ENCODE peak calls at places on chromosome 19, in seven cellular contexts. M is stomach, N is H9, C is psoas muscle, P is ascending aorta, L is AG04450, W is dorsolateral prefrontal cortex. E is an unnamed sample.

GRCh38 chr19:34844254-34844653 is 71.2 kb upstream of the ZNF599 start:
- DNase-seq in M (peak), N (no peak), C (no peak), P (no peak), L (no peak), W (no peak), E (no peak)

GRCh38 chr19:18086590-18087138 is at the start of gene IL12RB1:
- DNase-seq in M (peak), N (no peak), C (no peak), P (no peak), L (no peak), W (no peak), E (no peak)

GRCh38 chr19:17333611-17334413 is 843 bp downstream of the ANO8 start:
- DNase-seq in M (peak), N (peak), C (no peak), P (no peak), L (peak), W (no peak), E (no peak)

GRCh38 chr19:43776285-43776684 is 4.5 kb downstream of the KCNN4 start:
- DNase-seq in M (no peak), N (no peak), C (no peak), P (no peak), L (no peak), W (no peak), E (no peak)

GRCh38 chr19:10069046-10069445 is 17.1 kb upstream of the SHFL start:
- DNase-seq in M (no peak), N (no peak), C (no peak), P (no peak), L (no peak), W (no peak), E (no peak)

GRCh38 chr19:10007811-10008211 is 2.5 kb downstream of the COL5A3 start:
- DNase-seq in M (no peak), N (no peak), C (peak), P (no peak), L (no peak), W (no peak), E (no peak)

GRCh38 chr19:1745589-1746031 is 7.7 kb upstream of the ONECUT3 start:
- DNase-seq in M (no peak), N (no peak), C (no peak), P (no peak), L (no peak), W (no peak), E (no peak)

GRCh38 chr19:18046066-18046718 is 38.2 kb downstream of the ARRDC2 start:
- DNase-seq in M (peak), N (no peak), C (peak), P (no peak), L (no peak), W (no peak), E (peak)

GRCh38 chr19:13428352-13428751 is 77.9 kb downstream of the CACNA1A start:
- DNase-seq in M (no peak), N (peak), C (no peak), P (no peak), L (peak), W (no peak), E (no peak)

GRCh38 chr19:48121909-48122371 is 11.3 kb upstream of the PLA2G4C start:
- DNase-seq in M (no peak), N (no peak), C (no peak), P (no peak), L (no peak), W (no peak), E (no peak)

GRCh38 chr19:22523940-22524339 is 101.8 kb upstream of the ZNF98 start:
- DNase-seq in M (no peak), N (no peak), C (no peak), P (no peak), L (no peak), W (no peak), E (no peak)

GRCh38 chr19:56667311-56667870 is 4.2 kb downstream of the ZNF835 start:
- DNase-seq in M (no peak), N (no peak), C (no peak), P (no peak), L (no peak), W (no peak), E (no peak)

GRCh38 chr19:28465317-28466086 is 747.4 kb downstream of the UQCRFS1 start:
- DNase-seq in M (no peak), N (no peak), C (no peak), P (no peak), L (no peak), W (no peak), E (no peak)

GRCh38 chr19:50568321-50569022 is at the start of gene LRRC4B:
- DNase-seq in M (no peak), N (peak), C (no peak), P (no peak), L (no peak), W (peak), E (peak)

GRCh38 chr19:13623686-13624405 is 117.6 kb upstream of the CACNA1A start:
- DNase-seq in M (no peak), N (no peak), C (no peak), P (no peak), L (no peak), W (no peak), E (peak)

GRCh38 chr19:19471682-19472081 is 43.7 kb downstream of the TSSK6 start:
- DNase-seq in M (no peak), N (no peak), C (no peak), P (no peak), L (no peak), W (no peak), E (no peak)

GRCh38 chr19:55486971-55487883 is 1.0 kb upstream of the SSC5D start:
- DNase-seq in M (no peak), N (no peak), C (peak), P (peak), L (peak), W (no peak), E (no peak)

GRCh38 chr19:1446713-1447564 is 3.0 kb upstream of the APC2 start:
- DNase-seq in M (no peak), N (peak), C (no peak), P (no peak), L (no peak), W (no peak), E (no peak)

GRCh38 chr19:10118960-10119359 is 739 bp downstream of the EIF3G start:
- DNase-seq in M (no peak), N (no peak), C (no peak), P (no peak), L (no peak), W (no peak), E (no peak)

GRCh38 chr19:3554254-3555083 is 2.9 kb downstream of the MFSD12 start:
- DNase-seq in M (no peak), N (no peak), C (no peak), P (no peak), L (no peak), W (no peak), E (no peak)

GRCh38 chr19:7917292-7918061 is 2.7 kb upstream of the SNAPC2 start:
- DNase-seq in M (peak), N (peak), C (no peak), P (no peak), L (no peak), W (peak), E (no peak)

GRCh38 chr19:17337675-17338439 is 504 bp downstream of the GTPBP3 start:
- DNase-seq in M (no peak), N (no peak), C (no peak), P (no peak), L (no peak), W (no peak), E (no peak)

GRCh38 chr19:993831-994393 is 6.3 kb upstream of the GRIN3B start:
- DNase-seq in M (no peak), N (no peak), C (no peak), P (no peak), L (no peak), W (no peak), E (no peak)

GRCh38 chr19:3670796-3671679 is 29.2 kb downstream of the PIP5K1C start:
- DNase-seq in M (peak), N (no peak), C (peak), P (peak), L (peak), W (no peak), E (no peak)

GRCh38 chr19:459724-460511 is 915 bp downstream of the SHC2 start:
- DNase-seq in M (peak), N (peak), C (peak), P (no peak), L (no peak), W (peak), E (peak)

GRCh38 chr19:8004723-8005513 is 523 bp downstream of the ELAVL1 start:
- DNase-seq in M (no peak), N (no peak), C (no peak), P (no peak), L (no peak), W (no peak), E (no peak)

GRCh38 chr19:18294467-18294864 is 13.0 kb upstream of the JUND start:
- DNase-seq in M (peak), N (peak), C (peak), P (peak), L (no peak), W (peak), E (peak)

GRCh38 chr19:2166741-2167738 is 3.3 kb downstream of the DOT1L start:
- DNase-seq in M (peak), N (peak), C (peak), P (peak), L (no peak), W (peak), E (no peak)

GRCh38 chr19:36041831-36042230 is 9.2 kb upstream of the CLIP3 start:
- DNase-seq in M (no peak), N (no peak), C (no peak), P (no peak), L (peak), W (no peak), E (no peak)

GRCh38 chr19:43778651-43779050 is 2.1 kb downstream of the KCNN4 start:
- DNase-seq in M (no peak), N (no peak), C (no peak), P (no peak), L (no peak), W (no peak), E (no peak)

DNA sequence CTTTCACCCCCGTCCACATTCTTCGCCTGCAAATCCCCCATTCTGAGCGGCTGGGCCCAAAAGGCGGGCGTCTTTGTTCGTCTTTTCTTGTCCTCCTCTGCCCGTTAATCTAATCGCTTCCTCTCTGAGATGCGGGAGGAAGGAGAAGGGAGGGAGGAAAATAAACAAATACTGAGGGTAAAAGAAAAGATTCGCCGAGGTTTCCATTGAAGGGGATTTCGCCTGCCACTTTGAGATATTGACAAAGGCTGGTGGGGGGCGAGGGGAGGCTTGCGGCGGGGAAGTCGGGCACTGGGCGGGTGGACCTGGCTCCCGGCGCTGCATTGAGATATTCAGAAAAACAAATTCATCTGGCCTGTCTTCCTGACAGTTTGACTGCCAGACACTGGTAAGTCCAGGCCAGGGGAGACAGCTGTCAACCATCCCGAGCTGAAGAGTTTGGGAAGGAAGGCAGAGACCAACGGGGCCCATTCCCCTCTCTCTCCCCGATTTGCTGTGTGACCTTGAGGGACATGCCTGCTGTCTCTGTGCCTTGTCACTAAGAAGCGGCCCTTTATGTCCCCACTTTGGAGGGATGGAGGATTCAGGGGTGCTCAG is 37.7 kb downstream of the ZNRF4 start:
- DNase-seq in M (no peak), N (no peak), C (no peak), P (no peak), L (no peak), W (no peak), E (no peak)
- H3K27ac ChIP-seq in M (no peak), N (no peak), C (no peak), P (no peak), L (no peak), W (no peak), E (no peak)

GRCh38 chr19:45767410-45767880 is 1.6 kb downstream of the SIX5 start:
- DNase-seq in M (peak), N (peak), C (peak), P (no peak), L (peak), W (no peak), E (no peak)
- H3K27ac ChIP-seq in M (peak), N (no peak), C (peak), P (peak), L (peak), W (peak), E (peak)

DNA sequence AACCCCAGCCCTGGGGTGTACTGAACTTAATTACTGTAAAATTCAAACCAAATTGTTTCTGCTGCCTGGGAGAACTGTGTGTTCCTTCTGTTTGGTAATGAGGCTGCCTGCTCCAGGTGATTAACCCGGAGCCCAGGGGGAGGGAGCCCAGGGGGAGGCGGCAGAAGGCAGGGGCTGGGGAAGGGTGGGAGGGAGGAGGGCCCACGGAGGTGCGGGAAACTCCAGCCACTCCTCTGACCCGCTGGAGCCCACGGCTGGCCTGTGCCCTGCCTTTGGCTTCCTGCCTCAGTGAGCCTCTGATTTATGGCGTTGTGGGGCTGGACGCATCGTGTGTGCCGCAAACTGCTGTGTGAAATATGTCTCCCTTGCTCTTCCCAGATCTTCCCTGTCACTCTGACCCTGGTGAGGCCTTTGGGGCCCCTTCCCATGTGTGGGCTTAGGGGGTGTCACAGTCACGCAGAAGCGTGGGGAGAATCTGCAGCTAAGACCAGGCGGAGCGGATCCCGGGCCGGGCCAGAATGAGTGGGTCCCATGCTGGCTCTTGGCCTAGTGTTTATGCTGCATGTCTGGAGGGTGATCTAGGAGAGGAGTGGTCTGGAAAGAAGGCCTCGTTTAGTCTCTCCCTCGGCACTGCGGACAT is 122.8 kb downstream of the KDM4B start:
- DNase-seq in M (no peak), N (no peak), C (peak), P (no peak), L (no peak), W (no peak), E (no peak)
- H3K27ac ChIP-seq in M (peak), N (no peak), C (peak), P (peak), L (no peak), W (peak), E (no peak)

DNA sequence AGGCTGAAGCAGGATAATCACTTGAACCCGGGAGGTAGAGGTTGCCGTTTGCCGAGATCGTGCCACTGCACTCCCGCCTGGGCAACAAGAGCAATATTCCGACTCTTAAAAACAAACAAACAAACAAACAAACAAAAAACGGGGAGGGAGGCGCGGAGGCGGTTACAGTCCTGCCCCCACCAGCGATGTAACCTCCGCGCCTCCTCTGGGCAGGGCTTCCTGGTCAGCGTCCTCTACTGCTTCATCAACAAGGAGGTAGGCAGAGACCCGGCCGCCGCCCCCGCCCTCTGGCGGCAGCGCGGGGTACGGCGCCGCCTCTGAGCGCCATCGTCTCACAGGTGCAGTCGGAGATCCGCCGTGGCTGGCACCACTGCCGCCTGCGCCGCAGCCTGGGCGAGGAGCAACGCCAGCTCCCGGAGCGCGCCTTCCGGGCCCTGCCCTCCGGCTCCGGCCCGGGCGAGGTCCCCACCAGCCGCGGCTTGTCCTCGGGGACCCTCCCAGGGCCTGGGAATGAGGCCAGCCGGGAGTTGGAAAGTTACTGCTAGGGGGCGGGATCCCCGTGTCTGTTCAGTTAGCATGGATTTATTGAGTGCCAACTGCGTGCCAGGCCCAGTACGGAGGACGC is 10.2 kb downstream of the SNRPD2 start:
- DNase-seq in M (peak), N (peak), C (peak), P (peak), L (no peak), W (peak), E (peak)
- H3K27ac ChIP-seq in M (peak), N (no peak), C (peak), P (peak), L (no peak), W (peak), E (peak)

DNA sequence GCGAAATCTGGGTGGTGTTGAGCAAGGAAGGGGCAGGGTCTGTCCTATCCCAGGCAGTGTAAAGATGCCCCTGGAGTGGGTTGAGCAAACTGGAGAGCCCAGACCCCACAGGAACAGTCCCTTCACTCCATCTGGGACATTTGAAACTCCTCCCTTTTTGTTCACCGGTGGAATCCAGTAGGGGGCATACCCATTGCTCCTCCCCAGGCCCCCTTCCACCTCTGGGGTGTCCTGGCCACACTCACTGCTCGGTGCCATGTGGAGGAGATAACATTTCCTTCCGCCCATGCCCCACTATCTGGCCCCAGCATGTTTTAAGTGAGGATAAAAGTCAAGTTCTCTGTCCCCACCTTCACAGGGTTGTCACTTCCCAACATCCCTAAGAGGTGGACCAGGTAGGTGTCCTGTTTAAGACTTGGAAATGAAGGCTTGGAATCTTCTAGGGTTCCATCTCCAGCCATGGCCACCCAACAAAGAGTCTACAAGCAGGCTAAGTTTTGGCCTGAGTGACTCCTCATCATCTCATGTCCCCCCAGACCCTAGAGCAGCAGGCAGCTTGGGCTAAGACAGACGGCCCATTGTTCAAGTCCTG is 9.2 kb downstream of the ZNF526 start:
- DNase-seq in M (no peak), N (no peak), C (no peak), P (no peak), L (no peak), W (no peak), E (no peak)
- H3K27ac ChIP-seq in M (no peak), N (no peak), C (no peak), P (no peak), L (peak), W (no peak), E (no peak)

DNA sequence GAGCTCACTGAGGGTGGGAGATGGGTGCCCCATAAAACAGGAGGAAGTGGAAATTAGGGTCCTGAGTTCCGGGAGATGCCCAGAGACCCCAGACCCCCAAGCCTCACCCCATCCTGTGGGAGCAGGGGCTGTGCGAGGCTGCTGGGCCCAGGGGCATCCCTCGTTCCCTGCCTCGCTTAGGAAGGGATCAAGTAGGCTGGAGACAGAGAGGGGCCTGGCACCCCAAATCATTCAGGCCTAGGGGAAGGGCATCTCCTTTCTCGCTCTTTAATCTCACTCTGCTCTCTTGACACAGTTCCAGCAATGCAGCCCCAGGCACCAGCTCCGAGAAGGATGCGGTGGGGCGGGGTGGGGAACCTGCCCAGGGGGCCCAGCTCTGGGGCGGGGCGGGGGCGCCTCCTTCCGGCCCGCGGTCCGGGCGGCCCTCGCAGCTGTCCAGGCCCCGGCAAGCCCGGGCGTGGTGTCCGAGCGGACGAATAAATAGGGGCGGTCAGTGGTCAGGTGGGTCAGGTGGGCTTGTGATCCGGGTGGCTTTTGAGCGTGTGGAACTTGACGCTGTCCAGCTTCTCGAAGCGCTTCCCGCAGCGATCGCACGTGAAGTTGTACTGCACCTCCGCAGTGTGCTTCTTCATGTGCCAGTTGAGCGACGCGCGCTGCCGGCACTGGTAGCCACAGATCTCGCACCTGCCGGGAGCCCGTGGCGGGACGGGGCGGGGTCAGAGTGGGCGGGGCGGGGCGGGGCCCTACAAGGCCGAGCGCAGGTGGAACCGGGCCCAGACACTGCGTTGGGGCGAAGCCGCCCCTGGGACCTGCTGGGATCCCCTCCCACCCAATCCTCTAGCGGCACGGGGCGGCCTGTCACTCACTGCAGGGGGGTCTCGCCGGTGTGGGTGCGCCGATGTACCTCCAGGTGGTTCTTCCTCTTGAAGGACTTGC is 2.6 kb upstream of the ELAVL3 start:
- DNase-seq in M (no peak), N (peak), C (no peak), P (no peak), L (no peak), W (no peak), E (no peak)
- H3K27ac ChIP-seq in M (no peak), N (no peak), C (no peak), P (no peak), L (no peak), W (peak), E (peak)

E was measured in caudate nucleus.